ENCODE peak calls at places on chromosomes 11 and 22, in four cellular contexts. H, N, M and Q are unnamed samples.

GRCh38 chr11:79179087-79179486 is 261.7 kb downstream of the TENM4 start:
- DNase-seq in H (no peak), N (no peak), M (no peak), Q (no peak)

GRCh38 chr11:129248618-129249017 is 56.5 kb upstream of the ARHGAP32 start:
- DNase-seq in H (no peak), N (no peak), M (no peak), Q (no peak)

GRCh38 chr22:36328635-36329216 is 59.0 kb downstream of the MYH9 start:
- DNase-seq in H (peak; percentile 19), N (peak; percentile 61), M (no peak), Q (no peak)

GRCh38 chr11:62545437-62546243 is 966 bp downstream of the AHNAK start:
- DNase-seq in H (no peak), N (peak; percentile 89), M (no peak), Q (peak; percentile 77)

GRCh38 chr11:115990004-115990447 is 485.8 kb upstream of the CADM1 start:
- DNase-seq in H (peak; percentile 22), N (no peak), M (no peak), Q (peak; percentile 54)

GRCh38 chr11:61021661-61022212 is 50.3 kb downstream of the CD6 start:
- DNase-seq in H (peak; percentile 60), N (peak; percentile 91), M (no peak), Q (no peak)

GRCh38 chr11:76206327-76207081 is at the start of gene WNT11:
- DNase-seq in H (no peak), N (peak; percentile 71), M (no peak), Q (no peak)

GRCh38 chr22:19595532-19595931 is 71.3 kb upstream of the CLDN5 start:
- DNase-seq in H (no peak), N (no peak), M (no peak), Q (no peak)

GRCh38 chr11:133951484-133952198 is 5.1 kb downstream of the IGSF9B start:
- DNase-seq in H (no peak), N (no peak), M (no peak), Q (peak; percentile 86)